ENCODE peak calls at places on chromosome 13, in seven cellular contexts. S is DND-41, J is fibroblast of lung, G is fibroblast of mammary gland, A is esophagus squamous epithelium, O is AG09309, M is GM12865. H is an unnamed sample.

GRCh38 chr13:25170554-25171107 is 1.5 kb downstream of the AMER2 start:
- DNase-seq in A (no peak), S (no peak), J (no peak), G (no peak), O (no peak), M (no peak), H (no peak)

GRCh38 chr13:27765650-27766049 is 26.6 kb upstream of the GSX1 start:
- DNase-seq in G (no peak), O (no peak), M (no peak), A (no peak), J (no peak), S (no peak), H (no peak)

GRCh38 chr13:95403349-95404140 is 102.3 kb upstream of the ABCC4 start:
- DNase-seq in J (peak; percentile 6), M (peak; percentile 16), S (no peak), O (no peak), G (no peak), A (no peak), H (no peak)

GRCh38 chr13:51913421-51914136 is 51.8 kb downstream of the CCDC70 start:
- DNase-seq in O (no peak), J (no peak), G (no peak), S (no peak), A (no peak), M (no peak), H (no peak)

GRCh38 chr13:33322965-33323668 is 37.6 kb upstream of the STARD13 start:
- DNase-seq in M (no peak), S (no peak), A (no peak), G (no peak), O (no peak), J (no peak), H (no peak)

GRCh38 chr13:114101325-114101821 is 31.1 kb downstream of the RASA3 start:
- DNase-seq in M (no peak), O (no peak), J (peak; percentile 15), G (no peak), S (no peak), A (no peak), H (no peak)

GRCh38 chr13:51342706-51343105 is 3.2 kb downstream of the SERPINE3 start:
- DNase-seq in A (no peak), S (no peak), M (no peak), J (peak; percentile 74), O (peak; percentile 31), G (peak; percentile 67), H (no peak)

GRCh38 chr13:113751491-113751890 is 7.5 kb upstream of the TMEM255B start:
- DNase-seq in O (no peak), M (no peak), G (no peak), J (no peak), S (no peak), A (no peak), H (no peak)

GRCh38 chr13:47215741-47216140 is 318.9 kb upstream of the HTR2A start:
- DNase-seq in G (peak; percentile 94), J (peak; percentile 96), M (no peak), A (no peak), O (peak; percentile 63), S (no peak), H (no peak)

GRCh38 chr13:74243637-74244526 is 109.7 kb upstream of the KLF12 start:
- DNase-seq in O (peak; percentile 62), S (no peak), J (peak; percentile 83), G (peak; percentile 92), M (no peak), A (no peak), H (peak; percentile 18)

GRCh38 chr13:52127783-52128702 is 830 bp downstream of the NEK5 start:
- DNase-seq in S (peak; percentile 64), O (no peak), G (peak; percentile 61), M (peak; percentile 59), J (peak; percentile 71), A (no peak), H (peak; percentile 66)

GRCh38 chr13:75787249-75787940 is 151.3 kb downstream of the LMO7 start:
- DNase-seq in A (no peak), J (peak; percentile 84), O (no peak), G (peak; percentile 71), M (no peak), S (no peak), H (no peak)

GRCh38 chr13:93268327-93269028 is 41.9 kb downstream of the GPC6 start:
- DNase-seq in S (no peak), J (no peak), M (no peak), G (no peak), O (no peak), A (no peak), H (no peak)

GRCh38 chr13:28991764-28992163 is 171.6 kb downstream of the MTUS2 start:
- DNase-seq in S (no peak), O (no peak), J (no peak), G (no peak), M (peak; percentile 6), A (no peak), H (no peak)

GRCh38 chr13:27371932-27372331 is 52.5 kb upstream of the GTF3A start:
- DNase-seq in O (no peak), G (no peak), S (no peak), J (no peak), A (no peak), M (no peak), H (no peak)

GRCh38 chr13:72774019-72774418 is 7.7 kb downstream of the DIS3 start:
- DNase-seq in G (peak; percentile 13), S (no peak), A (no peak), O (peak; percentile 7), J (peak; percentile 8), M (no peak), H (no peak)

GRCh38 chr13:48278806-48279205 is 24.7 kb upstream of the RB1 start:
- DNase-seq in A (no peak), S (no peak), M (no peak), O (no peak), G (no peak), J (no peak), H (no peak)

GRCh38 chr13:61415749-61416148 is at the start of gene PCDH20:
- DNase-seq in J (no peak), S (no peak), O (no peak), A (no peak), G (no peak), M (no peak), H (no peak)

GRCh38 chr13:61414136-61414535 is 1.5 kb downstream of the PCDH20 start:
- DNase-seq in O (no peak), S (no peak), M (no peak), A (no peak), G (no peak), J (no peak), H (no peak)

GRCh38 chr13:61414686-61415664 is 674 bp downstream of the PCDH20 start:
- DNase-seq in M (no peak), S (no peak), O (no peak), J (peak; percentile 56), G (no peak), A (no peak), H (no peak)

GRCh38 chr13:61410669-61411297 is 4.9 kb downstream of the PCDH20 start:
- DNase-seq in O (no peak), G (peak; percentile 12), J (peak; percentile 9), A (no peak), S (no peak), M (peak; percentile 20), H (peak; percentile 10)

GRCh38 chr13:61413572-61413971 is 2.1 kb downstream of the PCDH20 start:
- DNase-seq in J (no peak), S (no peak), A (no peak), M (no peak), G (no peak), O (no peak), H (no peak)
- H3K4me3 ChIP-seq in J (no peak overlapping the region), S (no peak overlapping the region), A (peak overlapping the region; percentile 34), M (no peak overlapping the region), G (no peak overlapping the region), O (no peak overlapping the region), H (no peak overlapping the region)

DNA sequence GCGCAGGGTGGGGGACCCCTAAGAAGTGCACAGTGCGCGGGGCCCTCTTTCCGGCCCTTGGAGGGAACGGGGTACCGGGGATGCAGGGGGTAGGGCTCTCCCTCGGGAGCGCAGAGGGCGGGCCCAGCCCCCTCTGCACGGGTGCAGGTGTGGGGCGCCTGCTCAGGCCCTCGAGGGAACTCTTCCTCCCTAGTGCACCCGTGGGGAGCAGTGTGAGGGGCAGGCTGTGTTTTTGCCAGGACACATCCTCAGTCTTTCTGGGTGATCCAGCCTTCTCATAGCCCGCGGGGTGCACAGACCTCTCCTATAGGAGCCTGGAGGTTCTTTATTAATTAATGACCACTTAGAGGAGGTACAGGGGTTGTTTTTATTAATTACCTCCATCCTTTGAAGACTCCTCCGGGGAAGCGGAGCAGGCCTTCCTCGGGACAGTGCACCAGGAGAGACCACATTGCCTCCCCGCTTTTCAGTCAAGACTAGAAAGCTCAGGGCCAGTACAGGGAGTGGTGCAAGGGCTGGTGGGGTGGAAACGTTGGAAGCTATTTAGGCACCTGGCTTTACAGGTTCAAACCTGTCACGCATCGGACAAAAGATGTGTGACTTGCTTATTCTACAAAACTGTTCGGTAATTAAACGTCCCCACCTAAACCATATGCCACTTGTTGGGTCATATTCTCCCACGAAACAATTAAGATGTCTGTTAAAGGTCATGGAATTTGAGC is 598 bp upstream of the GJB6 start:
- DNase-seq in M (no peak), G (no peak), A (no peak), J (no peak), S (no peak), O (no peak), H (no peak)
- H3K4me3 ChIP-seq in M (no peak overlapping the region), G (no peak overlapping the region), A (peak overlapping the region; percentile 57), J (no peak overlapping the region), S (no peak overlapping the region), O (no peak overlapping the region), H (no peak overlapping the region)

GRCh38 chr13:99224019-99224418 is 23.4 kb downstream of the UBAC2 start:
- DNase-seq in M (no peak), G (no peak), J (no peak), S (no peak), O (no peak), A (no peak), H (no peak)
- H3K4me3 ChIP-seq in M (no peak overlapping the region), G (no peak overlapping the region), J (no peak overlapping the region), S (no peak overlapping the region), O (no peak overlapping the region), A (no peak overlapping the region), H (no peak overlapping the region)

GRCh38 chr13:42380420-42381164 is 108.6 kb downstream of the AKAP11 start:
- DNase-seq in O (no peak), J (no peak), A (no peak), G (no peak), M (peak; percentile 87), S (no peak), H (no peak)

GRCh38 chr13:42378383-42378780 is 106.4 kb downstream of the AKAP11 start:
- DNase-seq in G (no peak), J (no peak), A (no peak), O (no peak), M (peak; percentile 91), S (no peak), H (no peak)

GRCh38 chr13:42384265-42384664 is 112.3 kb downstream of the AKAP11 start:
- DNase-seq in A (no peak), J (peak; percentile 18), G (peak; percentile 40), S (no peak), O (no peak), M (no peak), H (no peak)

GRCh38 chr13:42379241-42379640 is 107.3 kb downstream of the AKAP11 start:
- DNase-seq in O (no peak), G (no peak), J (no peak), M (no peak), S (no peak), A (no peak), H (no peak)

GRCh38 chr13:42381165-42381425 is 109.1 kb downstream of the AKAP11 start:
- DNase-seq in A (no peak), M (no peak), S (no peak), J (no peak), G (no peak), O (no peak), H (no peak)
- H3K4me3 ChIP-seq in A (no peak overlapping the region), M (peak overlapping the region; percentile 35), S (no peak overlapping the region), J (no peak overlapping the region), G (no peak overlapping the region), O (no peak overlapping the region), H (no peak overlapping the region)